ENCODE peak calls at places on chromosomes 12 and 14, in seven cellular contexts. L is dorsolateral prefrontal cortex, B is cardiac muscle cell, I is heart left ventricle, A is heart right ventricle, K is K562, Q is fibroblast of mammary gland. V is an unnamed sample.

GRCh38 chr12:2431810-2432209 is 363.0 kb upstream of the FKBP4 start:
- DNase-seq in A (no peak), I (peak; percentile 29), L (no peak), K (no peak), Q (peak; percentile 59), B (peak; percentile 21), V (no peak)

GRCh38 chr12:13870255-13870654 is 111.1 kb downstream of the GRIN2B start:
- DNase-seq in A (no peak), Q (no peak), B (no peak), L (no peak), I (no peak), K (no peak), V (no peak)

GRCh38 chr14:105486333-105486973 is at the start of gene CRIP1:
- DNase-seq in K (no peak), Q (no peak), I (no peak), L (no peak), B (no peak), A (peak; percentile 26), V (no peak)

GRCh38 chr12:85575115-85576096 is 260.8 kb downstream of the RASSF9 start:
- DNase-seq in Q (peak; percentile 70), I (peak; percentile 29), K (peak; percentile 9), A (peak; percentile 50), B (peak; percentile 80), L (no peak), V (peak; percentile 51)

GRCh38 chr12:22037952-22038351 is 8.1 kb upstream of the CMAS start:
- DNase-seq in L (no peak), K (no peak), Q (no peak), B (no peak), I (no peak), A (no peak), V (no peak)

GRCh38 chr12:3534511-3534910 is 43.5 kb downstream of the PRMT8 start:
- DNase-seq in I (no peak), L (no peak), B (no peak), A (no peak), Q (no peak), K (no peak), V (no peak)

GRCh38 chr12:101935769-101936741 is 58.7 kb downstream of the DRAM1 start:
- DNase-seq in Q (peak; percentile 98), A (peak; percentile 66), L (no peak), K (no peak), I (peak; percentile 59), B (peak; percentile 98), V (no peak)

GRCh38 chr12:109759076-109759420 is 45.4 kb downstream of the FAM222A start:
- DNase-seq in K (no peak), B (no peak), I (no peak), Q (no peak), A (no peak), L (peak; percentile 9), V (no peak)

GRCh38 chr12:92593734-92594402 is 108.9 kb upstream of the PLEKHG7 start:
- DNase-seq in A (peak; percentile 14), B (peak; percentile 74), K (no peak), Q (peak; percentile 95), L (no peak), I (peak; percentile 20), V (no peak)

GRCh38 chr12:12803186-12803585 is 10.0 kb upstream of the DDX47 start:
- DNase-seq in B (peak; percentile 60), Q (peak; percentile 88), A (peak; percentile 64), K (peak; percentile 59), L (no peak), I (peak; percentile 64), V (peak; percentile 61)

GRCh38 chr12:132189378-132190011 is 45.2 kb downstream of the NOC4L start:
- DNase-seq in B (peak; percentile 94), K (peak; percentile 96), L (peak; percentile 32), Q (peak; percentile 75), I (peak; percentile 87), A (peak; percentile 82), V (peak; percentile 53)

GRCh38 chr14:42140831-42141279 is 534.2 kb downstream of the LRFN5 start:
- DNase-seq in Q (peak; percentile 90), L (no peak), A (no peak), K (no peak), B (peak; percentile 4), I (no peak), V (no peak)

GRCh38 chr14:90114554-90114953 is 52.8 kb downstream of the KCNK13 start:
- DNase-seq in L (no peak), I (no peak), B (no peak), Q (no peak), K (no peak), A (no peak), V (peak; percentile 42)

GRCh38 chr12:23349550-23349949 is 599.9 kb downstream of the SOX5 start:
- DNase-seq in Q (no peak), A (no peak), I (no peak), B (no peak), L (no peak), K (no peak), V (no peak)

GRCh38 chr14:69321601-69322330 is 61.8 kb downstream of the GALNT16 start:
- DNase-seq in Q (peak; percentile 56), I (no peak), A (no peak), K (no peak), B (peak; percentile 7), L (no peak), V (no peak)

GRCh38 chr12:131621701-131622421 is 89.0 kb upstream of the SFSWAP start:
- DNase-seq in I (no peak), K (no peak), B (peak; percentile 12), L (peak; percentile 89), Q (no peak), A (no peak), V (no peak)

GRCh38 chr14:55807059-55807499 is 227.1 kb downstream of the KTN1 start:
- DNase-seq in I (peak; percentile 86), K (peak; percentile 51), L (no peak), Q (peak; percentile 77), A (peak; percentile 88), B (peak; percentile 99), V (peak; percentile 87)

GRCh38 chr12:13940466-13940865 is 40.9 kb downstream of the GRIN2B start:
- DNase-seq in B (no peak), Q (no peak), K (no peak), I (no peak), L (no peak), A (no peak), V (no peak)

GRCh38 chr14:68233385-68233784 is 413.8 kb downstream of the RAD51B start:
- DNase-seq in K (no peak), L (no peak), I (no peak), A (no peak), Q (no peak), B (no peak), V (no peak)

GRCh38 chr14:93669632-93670031 is 118.7 kb downstream of the PRIMA1 start:
- DNase-seq in A (no peak), Q (no peak), L (no peak), K (no peak), B (no peak), I (no peak), V (no peak)

GRCh38 chr14:74942608-74943007 is 12.8 kb downstream of the PGF start:
- DNase-seq in I (no peak), A (no peak), L (no peak), Q (no peak), B (no peak), K (peak; percentile 26), V (no peak)
- H3K4me3 ChIP-seq in I (no peak overlapping the region), A (no peak overlapping the region), L (no peak overlapping the region), Q (no peak overlapping the region), B (no peak overlapping the region), K (no peak overlapping the region), V (no peak overlapping the region)

GRCh38 chr12:103627189-103627855 is 40.2 kb downstream of the STAB2 start:
- DNase-seq in K (no peak), I (peak; percentile 68), L (no peak), Q (no peak), B (no peak), A (peak; percentile 72), V (no peak)

GRCh38 chr12:103623716-103624115 is 36.6 kb downstream of the STAB2 start:
- DNase-seq in B (no peak), K (no peak), A (no peak), Q (no peak), I (no peak), L (no peak), V (no peak)

GRCh38 chr12:103626498-103626897 is 39.4 kb downstream of the STAB2 start:
- DNase-seq in K (no peak), B (peak; percentile 47), A (peak; percentile 79), L (no peak), Q (peak; percentile 44), I (peak; percentile 67), V (peak; percentile 30)
- TF ChIP-seq CTCF in K (peak; percentile 44), B (no peak), A (peak; percentile 26), L (peak; percentile 45), Q (no peak), I (no peak), V (peak; percentile 25)

GRCh38 chr12:4984344-4984743 is 59.3 kb upstream of the KCNA5 start:
- DNase-seq in K (no peak), I (no peak), B (no peak), L (no peak), Q (no peak), A (no peak), V (no peak)
- H3K4me3 ChIP-seq in K (no peak overlapping the region), I (no peak overlapping the region), B (no peak overlapping the region), L (no peak overlapping the region), Q (no peak overlapping the region), A (no peak overlapping the region), V (no peak overlapping the region)

GRCh38 chr12:52119398-52120254 is 40.1 kb downstream of the SMIM41 start:
- DNase-seq in K (peak; percentile 82), A (no peak), L (no peak), B (peak; percentile 29), Q (peak; percentile 9), I (no peak), V (no peak)
- TF ChIP-seq CTCF in K (peak; percentile 61), A (peak; percentile 38), L (peak; percentile 26), B (peak; percentile 62), Q (peak; percentile 48), I (peak; percentile 54), V (peak; percentile 58)

GRCh38 chr14:64630778-64631177 is 73.4 kb upstream of the PLEKHG3 start:
- DNase-seq in L (no peak), K (no peak), B (no peak), I (no peak), A (no peak), Q (no peak), V (no peak)
- H3K4me3 ChIP-seq in L (no peak overlapping the region), K (no peak overlapping the region), B (no peak overlapping the region), I (no peak overlapping the region), A (no peak overlapping the region), Q (no peak overlapping the region), V (no peak overlapping the region)

DNA sequence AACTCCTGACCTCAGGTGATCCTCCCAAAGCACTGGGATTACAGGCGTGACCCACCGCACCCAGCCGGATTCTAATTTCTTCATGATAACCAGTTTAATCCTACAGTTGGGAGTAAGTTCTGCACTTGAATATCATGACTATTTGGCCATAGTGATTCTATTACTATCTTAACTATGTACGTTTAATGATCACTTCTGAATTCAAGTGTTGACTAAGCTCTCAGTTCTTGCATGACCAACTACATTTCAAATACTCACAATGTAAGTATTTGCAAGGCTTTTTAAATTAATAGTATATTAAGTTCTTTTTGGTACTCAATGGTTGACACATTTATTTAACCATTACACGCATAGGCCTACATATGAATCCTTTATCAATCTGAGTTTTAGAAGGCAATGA is 17.4 kb upstream of the VPS33A start:
- DNase-seq in I (no peak), B (no peak), Q (no peak), L (no peak), A (no peak), K (no peak), V (no peak)
- TF ChIP-seq CTCF in I (no peak), B (no peak), Q (no peak), L (no peak), A (no peak), K (no peak), V (no peak)

GRCh38 chr12:52580496-52580895 is 6.9 kb upstream of the KRT74 start:
- DNase-seq in K (no peak), B (no peak), A (no peak), I (no peak), L (no peak), Q (no peak), V (no peak)
- H3K4me3 ChIP-seq in K (no peak overlapping the region), B (no peak overlapping the region), A (no peak overlapping the region), I (no peak overlapping the region), L (no peak overlapping the region), Q (no peak overlapping the region), V (no peak overlapping the region)

V was measured in BE2C.